ENCODE peak calls at places on chromosome 6, in eight cellular contexts. F, L, D, W, X, H, E and I are unnamed samples.

GRCh38 chr6:143621876-143622605 is 55.7 kb upstream of the PHACTR2 start:
- DNase-seq in F (no peak), L (no peak), D (no peak), W (no peak), X (no peak), H (no peak), E (no peak), I (no peak)

GRCh38 chr6:70717038-70717801 is 49.5 kb downstream of the SMAP1 start:
- DNase-seq in F (no peak), L (no peak), D (no peak), W (no peak), X (no peak), H (no peak), E (no peak), I (no peak)

GRCh38 chr6:79810878-79811277 is 136.5 kb downstream of the ELOVL4 start:
- DNase-seq in F (no peak), L (no peak), D (no peak), W (no peak), X (no peak), H (no peak), E (peak), I (no peak)

GRCh38 chr6:74671558-74672025 is 534.3 kb downstream of the COL12A1 start:
- DNase-seq in F (no peak), L (no peak), D (no peak), W (no peak), X (no peak), H (peak), E (no peak), I (no peak)

GRCh38 chr6:17986656-17987575 is 519 bp downstream of the KIF13A start:
- DNase-seq in F (peak), L (no peak), D (peak), W (no peak), X (no peak), H (no peak), E (no peak), I (no peak)

GRCh38 chr6:56259682-56260081 is 12.3 kb upstream of the COL21A1 start:
- DNase-seq in F (no peak), L (no peak), D (no peak), W (no peak), X (no peak), H (no peak), E (no peak), I (no peak)

GRCh38 chr6:72798196-72798595 is 176.3 kb downstream of the KCNQ5 start:
- DNase-seq in F (no peak), L (no peak), D (no peak), W (no peak), X (no peak), H (no peak), E (no peak), I (no peak)

GRCh38 chr6:42147138-42147562 is 4.7 kb upstream of the C6orf132 start:
- DNase-seq in F (no peak), L (no peak), D (no peak), W (no peak), X (no peak), H (no peak), E (no peak), I (no peak)

GRCh38 chr6:29861521-29862255 is 34.1 kb downstream of the HLA-G start:
- DNase-seq in F (no peak), L (no peak), D (no peak), W (no peak), X (no peak), H (no peak), E (no peak), I (no peak)

GRCh38 chr6:22149081-22149480 is 147.8 kb downstream of the PRL start:
- DNase-seq in F (no peak), L (no peak), D (no peak), W (no peak), X (no peak), H (no peak), E (peak), I (no peak)